ENCODE peak calls at places on chromosomes 6 and 20, in seven cellular contexts. I is EH; A is effector CD4-positive, alpha-beta T cell; X is GM13977; O is D341Med; N is amniotic stem cell; Y is left ventricle myocardium superior. P is an unnamed sample.

GRCh38 chr6:158796353-158796752 is 22.8 kb downstream of the EZR start:
- DNase-seq in I (no peak), A (no peak), X (no peak), O (no peak), N (no peak), Y (no peak), P (no peak)

GRCh38 chr20:7415427-7415826 is 524.8 kb downstream of the HAO1 start:
- DNase-seq in I (no peak), A (no peak), X (no peak), O (no peak), N (no peak), Y (no peak), P (no peak)

GRCh38 chr6:157412780-157413179 is 31.8 kb downstream of the ZDHHC14 start:
- DNase-seq in I (no peak), A (no peak), X (no peak), O (no peak), N (no peak), Y (no peak), P (no peak)

GRCh38 chr6:71288228-71289038 is at the start of gene OGFRL1:
- DNase-seq in I (peak), A (peak), X (peak), O (peak), N (no peak), Y (peak), P (peak)

GRCh38 chr6:25278914-25279747 is at the start of gene CARMIL1:
- DNase-seq in I (peak), A (peak), X (peak), O (peak), N (peak), Y (peak), P (no peak)

GRCh38 chr6:156686429-156686939 is 90.7 kb upstream of the ARID1B start:
- DNase-seq in I (peak), A (peak), X (peak), O (peak), N (no peak), Y (no peak), P (peak)

GRCh38 chr6:56794421-56794820 is 151.7 kb upstream of the DST start:
- DNase-seq in I (no peak), A (no peak), X (no peak), O (no peak), N (no peak), Y (no peak), P (no peak)

GRCh38 chr6:63904844-63905243 is 269.2 kb downstream of the PHF3 start:
- DNase-seq in I (peak), A (no peak), X (no peak), O (no peak), N (no peak), Y (no peak), P (no peak)

GRCh38 chr6:134315974-134316391 is 1.9 kb downstream of the SGK1 start:
- DNase-seq in I (no peak), A (no peak), X (no peak), O (no peak), N (no peak), Y (no peak), P (no peak)

GRCh38 chr6:162817196-162817595 is 89.4 kb downstream of the PACRG start:
- DNase-seq in I (no peak), A (no peak), X (no peak), O (no peak), N (no peak), Y (no peak), P (no peak)

GRCh38 chr6:158149641-158150040 is 18.4 kb downstream of the SERAC1 start:
- DNase-seq in I (peak), A (no peak), X (no peak), O (no peak), N (peak), Y (no peak), P (no peak)

GRCh38 chr20:740162-740561 is 28.1 kb downstream of the SLC52A3 start:
- DNase-seq in I (no peak), A (no peak), X (no peak), O (no peak), N (no peak), Y (no peak), P (no peak)

GRCh38 chr6:144599615-144600014 is 314.5 kb downstream of the UTRN start:
- DNase-seq in I (no peak), A (no peak), X (no peak), O (no peak), N (no peak), Y (no peak), P (no peak)

GRCh38 chr20:36466089-36466488 is 75.2 kb upstream of the MYL9 start:
- DNase-seq in I (no peak), A (no peak), X (no peak), O (no peak), N (no peak), Y (no peak), P (no peak)

GRCh38 chr6:23027281-23027680 is 457.9 kb downstream of the HDGFL1 start:
- DNase-seq in I (no peak), A (no peak), X (no peak), O (no peak), N (no peak), Y (no peak), P (no peak)

GRCh38 chr6:32852844-32853540 is 512 bp downstream of the TAP1 start:
- DNase-seq in I (peak), A (peak), X (peak), O (peak), N (peak), Y (peak), P (peak)

GRCh38 chr20:49276895-49277785 is 717 bp downstream of the ZNFX1 start:
- DNase-seq in I (no peak), A (peak), X (peak), O (no peak), N (no peak), Y (peak), P (peak)

GRCh38 chr6:149901444-149902140 is 3.7 kb upstream of the RAET1E start:
- DNase-seq in I (no peak), A (no peak), X (no peak), O (no peak), N (no peak), Y (no peak), P (no peak)

GRCh38 chr6:35216412-35216732 is 2.6 kb downstream of the SCUBE3 start:
- DNase-seq in I (no peak), A (no peak), X (no peak), O (no peak), N (no peak), Y (no peak), P (no peak)

GRCh38 chr20:38049800-38050199 is 16.3 kb downstream of the RPRD1B start:
- DNase-seq in I (peak), A (no peak), X (no peak), O (no peak), N (no peak), Y (no peak), P (no peak)

GRCh38 chr20:61682998-61683681 is 382.5 kb downstream of the TAF4 start:
- DNase-seq in I (peak), A (no peak), X (no peak), O (no peak), N (no peak), Y (no peak), P (no peak)

GRCh38 chr6:137155830-137156229 is 17.6 kb downstream of the IL22RA2 start:
- DNase-seq in I (peak), A (no peak), X (peak), O (no peak), N (no peak), Y (no peak), P (peak)

P was measured in NK-92 treated with Interleukin-12 subunit alpha and Interleukin-12 subunit beta, amount 100 ng/mL, for 24 hours.